ENCODE peak calls at places on chromosomes 11 and 22, in seven cellular contexts. U, N, I, A, X, R and O are unnamed samples.

GRCh38 chr11:11569936-11570491 is 51.8 kb downstream of the GALNT18 start:
- DNase-seq in A (peak; percentile 53), R (no peak), X (peak; percentile 1), N (peak; percentile 42), U (no peak), I (peak; percentile 70), O (peak; percentile 3)

GRCh38 chr11:23988381-23989006 is 508.4 kb upstream of the LUZP2 start:
- DNase-seq in N (no peak), I (no peak), U (no peak), A (peak; percentile 57), X (peak; percentile 73), R (no peak), O (peak; percentile 8)

GRCh38 chr11:108963118-108963517 is 298.2 kb downstream of the DDX10 start:
- DNase-seq in X (no peak), A (no peak), R (no peak), N (no peak), I (no peak), U (no peak), O (no peak)

GRCh38 chr11:12695878-12696277 is 21.7 kb downstream of the TEAD1 start:
- DNase-seq in U (no peak), X (no peak), R (no peak), N (no peak), I (no peak), A (no peak), O (no peak)

GRCh38 chr11:18383388-18384156 is 10.8 kb upstream of the LDHA start:
- DNase-seq in R (no peak), A (peak; percentile 89), U (peak; percentile 96), N (peak; percentile 64), I (peak; percentile 64), X (peak; percentile 96), O (peak; percentile 99)

GRCh38 chr11:882593-882992 is 28.0 kb downstream of the CHID1 start:
- DNase-seq in N (no peak), I (no peak), A (no peak), U (no peak), R (no peak), X (no peak), O (no peak)

GRCh38 chr22:25741692-25742626 is at the start of gene MYO18B:
- DNase-seq in I (no peak), U (no peak), X (no peak), R (no peak), N (no peak), A (peak; percentile 24), O (no peak)

GRCh38 chr11:2768471-2769408 is 68.9 kb upstream of the KCNQ1OT1 start:
- DNase-seq in N (peak; percentile 14), X (peak; percentile 32), U (peak; percentile 65), I (no peak), A (peak; percentile 37), R (no peak), O (peak; percentile 43)

GRCh38 chr11:4607111-4607510 is 920 bp downstream of the TRIM68 start:
- DNase-seq in I (no peak), X (peak; percentile 29), N (no peak), R (no peak), U (no peak), A (peak; percentile 10), O (peak; percentile 9)

GRCh38 chr11:64767344-64768299 is 7.8 kb upstream of the PYGM start:
- DNase-seq in N (peak; percentile 68), U (no peak), A (peak; percentile 82), I (peak; percentile 72), X (peak; percentile 80), R (peak; percentile 83), O (peak; percentile 70)

GRCh38 chr11:85647604-85648299 is at the start of gene TMEM126A:
- DNase-seq in R (peak; percentile 95), I (peak; percentile 96), N (peak; percentile 88), X (peak; percentile 82), A (peak; percentile 89), U (peak; percentile 77), O (peak; percentile 85)

DNA sequence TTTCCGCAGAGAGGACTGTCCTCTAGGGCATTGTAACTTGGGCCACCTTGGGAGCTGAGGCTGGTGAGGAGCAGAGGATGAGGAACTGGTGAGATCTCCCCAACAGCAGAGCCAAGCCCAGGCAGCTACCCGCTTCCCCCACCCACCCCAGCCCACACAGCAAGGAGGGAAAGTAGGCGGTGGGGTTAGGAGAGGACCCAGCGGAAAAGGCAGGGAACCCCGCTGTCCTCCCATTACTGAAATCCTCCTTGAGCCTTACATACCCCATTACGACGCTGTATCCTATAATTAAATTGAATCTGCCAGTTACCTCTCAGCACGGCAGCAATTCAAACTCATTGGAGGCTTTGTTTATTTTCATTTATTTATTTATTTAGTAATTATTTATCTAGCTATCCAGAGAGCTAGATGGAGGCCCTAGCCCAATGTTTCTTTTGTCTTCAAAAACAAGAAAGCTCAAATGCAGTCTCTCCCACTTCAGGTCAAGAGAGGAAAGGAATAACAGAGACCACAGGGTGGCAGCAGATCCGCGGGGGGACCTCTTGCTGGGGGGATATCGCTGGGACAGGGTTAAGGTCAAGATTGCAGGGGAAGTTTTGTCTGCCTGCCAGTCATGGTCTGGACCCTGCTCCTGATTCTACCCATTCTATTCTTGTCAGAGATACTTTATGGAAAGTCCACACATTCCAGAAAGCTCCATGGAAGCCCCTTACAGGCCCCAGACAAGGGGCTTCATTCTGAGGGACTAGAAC is 218.0 kb downstream of the ST3GAL4 start:
- DNase-seq in A (no peak), R (peak; percentile 62), I (no peak), U (no peak), N (no peak), X (no peak), O (no peak)
- TF ChIP-seq CTCF in A (no peak), R (peak; percentile 70), I (no peak), U (peak; percentile 12), N (no peak), X (peak; percentile 22), O (no peak)

GRCh38 chr22:31127181-31127772 is 4.5 kb downstream of the INPP5J start:
- DNase-seq in A (no peak), I (no peak), U (no peak), R (no peak), X (no peak), N (no peak), O (no peak)

GRCh38 chr22:31134688-31135087 is 5.6 kb downstream of the PLA2G3 start:
- DNase-seq in N (no peak), I (no peak), R (no peak), U (no peak), X (no peak), A (no peak), O (no peak)

GRCh38 chr22:31133911-31134310 is 6.4 kb downstream of the PLA2G3 start:
- DNase-seq in X (no peak), R (no peak), N (no peak), I (no peak), A (no peak), U (no peak), O (no peak)

GRCh38 chr22:31128156-31128555 is 5.4 kb downstream of the INPP5J start:
- DNase-seq in N (no peak), R (no peak), I (no peak), A (no peak), U (no peak), X (no peak), O (no peak)

GRCh38 chr22:31130873-31131272 is 8.1 kb downstream of the INPP5J start:
- DNase-seq in A (no peak), U (no peak), I (no peak), N (no peak), R (no peak), X (no peak), O (no peak)
- H3K4me3 ChIP-seq in A (no peak overlapping the region), U (no peak overlapping the region), I (no peak overlapping the region), N (no peak overlapping the region), R (no peak overlapping the region), X (no peak overlapping the region), O (no peak overlapping the region)

GRCh38 chr11:74842967-74843366 is 94.3 kb downstream of the RNF169 start:
- DNase-seq in N (no peak), I (no peak), U (no peak), R (no peak), X (no peak), A (no peak), O (no peak)
- TF ChIP-seq CTCF in N (no peak), I (no peak), U (no peak), R (peak; percentile 41), X (no peak), A (no peak), O (peak; percentile 19)

GRCh38 chr11:36342327-36342726 is 46.2 kb downstream of the PRR5L start:
- DNase-seq in X (no peak), U (no peak), N (no peak), A (no peak), R (no peak), I (no peak), O (no peak)

GRCh38 chr11:36343436-36343835 is 47.3 kb downstream of the PRR5L start:
- DNase-seq in R (no peak), U (no peak), N (no peak), X (no peak), I (no peak), A (no peak), O (no peak)

GRCh38 chr11:36339899-36340298 is 43.8 kb downstream of the PRR5L start:
- DNase-seq in X (no peak), R (no peak), U (no peak), N (no peak), A (no peak), I (no peak), O (no peak)

GRCh38 chr11:36340909-36341308 is 44.8 kb downstream of the PRR5L start:
- DNase-seq in N (no peak), U (no peak), A (no peak), X (no peak), R (peak; percentile 38), I (no peak), O (no peak)

GRCh38 chr11:36341915-36342314 is 45.8 kb downstream of the PRR5L start:
- DNase-seq in N (no peak), R (no peak), I (no peak), A (no peak), U (no peak), X (no peak), O (no peak)
- H3K4me3 ChIP-seq in N (no peak overlapping the region), R (no peak overlapping the region), I (no peak overlapping the region), A (no peak overlapping the region), U (no peak overlapping the region), X (no peak overlapping the region), O (no peak overlapping the region)

DNA sequence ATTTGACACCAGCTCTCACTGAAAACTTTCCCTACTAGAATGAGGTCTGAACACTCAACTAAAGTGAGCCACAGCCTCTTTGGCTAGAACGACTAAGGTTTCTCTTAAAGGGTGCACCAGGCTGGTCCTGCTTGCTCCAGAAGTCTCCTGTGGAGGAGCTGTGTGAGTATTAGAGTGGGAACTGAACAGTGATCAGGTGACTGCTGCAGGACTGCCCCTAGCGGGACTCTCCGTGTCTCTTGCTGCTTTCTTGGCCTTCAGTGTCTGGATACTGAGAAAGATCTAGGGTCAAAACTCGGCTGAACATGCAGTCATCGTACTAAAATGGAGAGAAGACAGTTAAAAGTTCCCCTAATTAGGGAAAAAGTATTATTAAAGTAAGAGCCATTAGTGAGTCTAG is 34.6 kb downstream of the FAM118A start:
- DNase-seq in A (peak; percentile 25), N (no peak), I (no peak), X (peak; percentile 31), U (peak; percentile 28), R (peak; percentile 36), O (peak; percentile 23)
- TF ChIP-seq CTCF in A (no peak), N (no peak), I (no peak), X (peak; percentile 25), U (no peak), R (peak; percentile 49), O (peak; percentile 25)